ENCODE peak calls at places on chromosomes 16 and 17, in six cellular contexts. B is A549, E is transverse colon, R is prostate gland, K is H1, J is GM12878. C is an unnamed sample.

GRCh38 chr17:83180264-83180995 is 101.0 kb downstream of the METRNL start:
- DNase-seq in B (no peak), E (no peak), R (no peak), K (no peak), J (no peak), C (no peak)

GRCh38 chr17:17036520-17036998 is 5.7 kb upstream of the MPRIP start:
- DNase-seq in B (no peak), E (no peak), R (no peak), K (no peak), J (no peak), C (no peak)

GRCh38 chr17:9021985-9022552 is 759 bp downstream of the NTN1 start:
- DNase-seq in B (no peak), E (no peak), R (peak; percentile 22), K (no peak), J (no peak), C (no peak)

GRCh38 chr17:70208825-70209555 is 39.7 kb downstream of the KCNJ2 start:
- DNase-seq in B (no peak), E (peak; percentile 12), R (no peak), K (no peak), J (peak; percentile 28), C (no peak)

GRCh38 chr17:37570527-37571093 is 38.6 kb downstream of the SYNRG start:
- DNase-seq in B (peak; percentile 87), E (peak; percentile 57), R (peak; percentile 53), K (peak; percentile 60), J (no peak), C (no peak)

GRCh38 chr16:85296859-85297698 is 184.8 kb upstream of the CIBAR2 start:
- DNase-seq in B (peak; percentile 79), E (peak; percentile 58), R (no peak), K (no peak), J (no peak), C (no peak)

GRCh38 chr17:14427914-14428639 is 127.2 kb downstream of the HS3ST3B1 start:
- DNase-seq in B (no peak), E (peak; percentile 18), R (no peak), K (no peak), J (peak; percentile 3), C (no peak)

GRCh38 chr16:81921415-81921814 is 89.9 kb downstream of the SDR42E1 start:
- DNase-seq in B (no peak), E (no peak), R (no peak), K (no peak), J (no peak), C (no peak)

GRCh38 chr17:49565948-49566491 is 9.7 kb upstream of the NXPH3 start:
- DNase-seq in B (no peak), E (peak; percentile 70), R (peak; percentile 85), K (no peak), J (no peak), C (no peak)

GRCh38 chr17:67947325-67947813 is 48.9 kb downstream of the C17orf58 start:
- DNase-seq in B (no peak), E (no peak), R (no peak), K (no peak), J (no peak), C (no peak)

GRCh38 chr17:44354582-44355309 is 8.9 kb downstream of the FAM171A2 start:
- DNase-seq in B (no peak), E (peak; percentile 69), R (no peak), K (no peak), J (no peak), C (no peak)

GRCh38 chr17:40354191-40355122 is 10.1 kb downstream of the GJD3 start:
- DNase-seq in B (no peak), E (no peak), R (no peak), K (no peak), J (no peak), C (no peak)

GRCh38 chr17:43834106-43834505 is 1.2 kb upstream of the MPP3 start:
- DNase-seq in B (peak; percentile 38), E (no peak), R (no peak), K (no peak), J (no peak), C (no peak)

GRCh38 chr16:68802190-68802589 is 41.1 kb upstream of the TANGO6 start:
- DNase-seq in B (no peak), E (no peak), R (no peak), K (no peak), J (no peak), C (no peak)

GRCh38 chr16:2857451-2858244 is at the start of gene PRSS22:
- DNase-seq in B (no peak), E (peak; percentile 75), R (peak; percentile 74), K (no peak), J (no peak), C (no peak)

GRCh38 chr17:15298176-15298575 is 33.0 kb upstream of the PMP22 start:
- DNase-seq in B (no peak), E (no peak), R (no peak), K (no peak), J (no peak), C (no peak)

GRCh38 chr16:66477028-66477515 is 50.0 kb downstream of the BEAN1 start:
- DNase-seq in B (no peak), E (no peak), R (no peak), K (no peak), J (no peak), C (no peak)

GRCh38 chr17:29407856-29408255 is 17.7 kb downstream of the TAOK1 start:
- DNase-seq in B (no peak), E (no peak), R (no peak), K (no peak), J (no peak), C (no peak)

GRCh38 chr17:36631022-36631421 is 29.6 kb downstream of the MRM1 start:
- DNase-seq in B (no peak), E (no peak), R (no peak), K (no peak), J (no peak), C (no peak)

GRCh38 chr17:60606036-60606435 is 6.0 kb downstream of the PPM1D start:
- DNase-seq in B (no peak), E (no peak), R (no peak), K (no peak), J (no peak), C (no peak)

GRCh38 chr16:19639986-19640421 is 78.0 kb downstream of the KNOP1 start:
- DNase-seq in B (no peak), E (no peak), R (no peak), K (no peak), J (no peak), C (no peak)

GRCh38 chr16:24717411-24717810 is 12.0 kb upstream of the TNRC6A start:
- DNase-seq in B (no peak), E (no peak), R (no peak), K (no peak), J (no peak), C (no peak)

GRCh38 chr17:35797370-35797769 is 1.9 kb upstream of the MMP28 start:
- DNase-seq in B (no peak), E (no peak), R (no peak), K (no peak), J (no peak), C (no peak)

GRCh38 chr17:1060991-1061390 is 64.1 kb downstream of the TIMM22 start:
- DNase-seq in B (peak; percentile 84), E (peak; percentile 54), R (no peak), K (no peak), J (no peak), C (no peak)
- TF ChIP-seq POLR2A in B (no peak), E (no peak), R (no peak), K (no peak), J (no peak), C (no peak)

GRCh38 chr17:76085066-76085730 is 6.2 kb downstream of the ZACN start:
- DNase-seq in B (no peak), E (no peak), R (no peak), K (no peak), J (no peak), C (no peak)

GRCh38 chr17:76087531-76087930 is 8.5 kb downstream of the ZACN start:
- DNase-seq in B (no peak), E (no peak), R (no peak), K (no peak), J (no peak), C (no peak)

GRCh38 chr17:76088041-76088867 is 9.3 kb downstream of the ZACN start:
- DNase-seq in B (no peak), E (no peak), R (no peak), K (no peak), J (no peak), C (no peak)

GRCh38 chr17:76085731-76086366 is 6.9 kb downstream of the ZACN start:
- DNase-seq in B (no peak), E (no peak), R (no peak), K (no peak), J (no peak), C (no peak)

GRCh38 chr17:76086384-76086783 is 7.4 kb downstream of the ZACN start:
- DNase-seq in B (no peak), E (no peak), R (no peak), K (no peak), J (no peak), C (no peak)
- H3K4me3 ChIP-seq in B (no peak overlapping the region), E (no peak overlapping the region), R (no peak overlapping the region), K (no peak overlapping the region), J (no peak overlapping the region), C (no peak overlapping the region)

GRCh38 chr16:23518435-23518891 is 8.2 kb upstream of the GGA2 start:
- DNase-seq in B (no peak), E (no peak), R (no peak), K (no peak), J (no peak), C (no peak)

GRCh38 chr16:23519282-23519681 is 9.0 kb upstream of the GGA2 start:
- DNase-seq in B (peak; percentile 44), E (no peak), R (no peak), K (no peak), J (no peak), C (no peak)

GRCh38 chr16:23514381-23515152 is 4.3 kb upstream of the GGA2 start:
- DNase-seq in B (no peak), E (no peak), R (no peak), K (no peak), J (no peak), C (no peak)

GRCh38 chr16:23515881-23516280 is 5.6 kb upstream of the GGA2 start:
- DNase-seq in B (no peak), E (no peak), R (no peak), K (no peak), J (no peak), C (no peak)

GRCh38 chr16:23516366-23517137 is 6.3 kb upstream of the GGA2 start:
- DNase-seq in B (no peak), E (no peak), R (no peak), K (no peak), J (no peak), C (no peak)
- H3K4me1 ChIP-seq in B (no peaks in the 10 kb centered on the region), E (no peaks in the 10 kb centered on the region), R (no peaks in the 10 kb centered on the region), K (no peaks in the 10 kb centered on the region), J (peaks cover 33% of the 10 kb centered on the region), C (no peaks in the 10 kb centered on the region)

DNA sequence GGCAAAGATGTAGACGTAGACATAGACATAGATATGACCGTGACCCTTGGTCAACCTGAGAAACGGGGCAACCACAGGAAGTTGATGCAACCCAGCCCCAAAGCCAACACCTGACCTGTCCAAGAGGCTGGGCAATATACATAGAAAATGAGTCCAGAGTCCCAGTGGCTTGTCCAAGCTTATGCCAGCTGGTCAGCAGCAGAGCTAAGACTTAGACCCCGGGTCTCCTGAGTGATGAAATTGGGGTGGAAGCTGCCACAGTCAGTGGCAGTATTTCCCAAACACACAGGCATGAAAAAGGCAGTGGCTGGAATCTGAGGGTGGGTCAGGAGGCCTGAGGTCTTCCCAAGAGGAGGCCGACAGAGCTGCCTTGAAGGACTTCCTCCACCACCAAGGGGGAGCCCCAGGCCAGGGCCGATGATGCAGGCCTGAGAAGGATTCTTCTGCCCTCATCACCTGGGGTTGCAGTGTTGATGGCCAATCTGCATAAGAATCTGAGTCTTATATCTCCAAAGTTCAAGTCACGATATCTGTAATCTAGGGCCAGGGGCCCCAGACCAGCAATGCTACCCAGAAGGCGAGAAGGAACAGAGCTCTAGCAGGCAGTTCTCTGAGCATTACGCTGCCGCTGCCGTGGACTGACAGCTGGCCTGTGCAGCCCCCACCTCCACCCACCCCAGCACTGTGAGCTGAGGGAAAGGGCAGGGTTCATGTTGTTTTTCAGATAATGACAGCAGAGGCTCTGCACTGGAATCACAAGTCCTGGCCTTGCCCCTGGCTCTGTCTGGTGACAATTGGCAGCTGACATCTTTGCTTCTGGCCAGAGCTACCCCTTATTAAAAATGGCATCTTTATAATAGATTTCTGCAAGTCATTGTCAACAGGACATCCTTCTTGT is 72.7 kb downstream of the GNAO1 start:
- DNase-seq in B (no peak), E (no peak), R (no peak), K (no peak), J (no peak), C (no peak)
- TF ChIP-seq POLR2A in B (no peak), E (no peak), R (no peak), K (no peak), J (no peak), C (no peak)

C was measured in esophagus squamous epithelium.